ENCODE peak calls at places on chromosomes 11 and 22, in four cellular contexts. R is K562, H is GM12878, Z is HepG2. Y is an unnamed sample.

GRCh38 chr11:64743591-64744543 is at the start of gene RASGRP2:
- DNase-seq in H (no peak), Z (peak; percentile 28), R (peak; percentile 74), Y (peak; percentile 85)

GRCh38 chr11:27718853-27719574 is 18.8 kb upstream of the BDNF start:
- DNase-seq in Z (no peak), R (no peak), H (no peak), Y (peak; percentile 72)

GRCh38 chr11:76803811-76804600 is 20.9 kb downstream of the TSKU start:
- DNase-seq in H (no peak), R (no peak), Z (no peak), Y (no peak)

GRCh38 chr11:34242037-34242625 is 115.7 kb downstream of the ABTB2 start:
- DNase-seq in Z (no peak), R (peak; percentile 87), H (no peak), Y (no peak)

GRCh38 chr22:42937164-42937854 is 77.6 kb downstream of the PACSIN2 start:
- DNase-seq in R (peak; percentile 42), Z (no peak), H (no peak), Y (no peak)

GRCh38 chr22:46674367-46674781 is 54.2 kb downstream of the GRAMD4 start:
- DNase-seq in R (no peak), Z (no peak), H (no peak), Y (no peak)

GRCh38 chr11:58856806-58857205 is 12.3 kb upstream of the GLYATL2 start:
- DNase-seq in H (no peak), R (no peak), Z (no peak), Y (no peak)

GRCh38 chr22:20405931-20406685 is 12.2 kb downstream of the ZNF74 start:
- DNase-seq in Z (no peak), H (no peak), R (no peak), Y (no peak)

GRCh38 chr22:27748355-27749168 is 53.0 kb downstream of the MN1 start:
- DNase-seq in R (no peak), H (no peak), Z (no peak), Y (peak; percentile 62)

GRCh38 chr22:23845661-23846469 is 7.1 kb upstream of the DERL3 start:
- DNase-seq in R (no peak), Z (no peak), H (no peak), Y (no peak)

GRCh38 chr11:69406060-69406459 is 75.4 kb upstream of the LINC01488 start:
- DNase-seq in H (no peak), R (no peak), Z (no peak), Y (no peak)

GRCh38 chr11:130576146-130576545 is 127.7 kb downstream of the ADAMTS15 start:
- DNase-seq in R (no peak), Z (no peak), H (no peak), Y (no peak)

GRCh38 chr22:32444068-32444467 is 20.2 kb downstream of the BPIFC start:
- DNase-seq in R (peak; percentile 32), Z (peak; percentile 37), H (no peak), Y (peak; percentile 34)

GRCh38 chr11:20022363-20023081 is 137.8 kb downstream of the DBX1 start:
- DNase-seq in R (no peak), H (no peak), Z (peak; percentile 79), Y (peak; percentile 61)

GRCh38 chr11:46898396-46899095 is 19.8 kb downstream of the LRP4 start:
- DNase-seq in H (no peak), Z (no peak), R (no peak), Y (no peak)

GRCh38 chr22:29700949-29701927 is 18.6 kb upstream of the CABP7 start:
- DNase-seq in H (no peak), R (peak; percentile 33), Z (peak; percentile 37), Y (peak; percentile 52)

GRCh38 chr11:118915396-118915795 is 10.3 kb downstream of the BCL9L start:
- DNase-seq in R (no peak), H (no peak), Z (no peak), Y (no peak)

GRCh38 chr11:93330446-93330984 is at the start of gene DEUP1:
- DNase-seq in Z (no peak), R (peak; percentile 83), H (no peak), Y (peak; percentile 50)

GRCh38 chr22:33163815-33164214 is 105.6 kb upstream of the SYN3 start:
- DNase-seq in R (no peak), H (no peak), Z (no peak), Y (no peak)

GRCh38 chr11:118358071-118358470 is 1.3 kb upstream of the UBE4A start:
- DNase-seq in R (no peak), Z (no peak), H (no peak), Y (no peak)

GRCh38 chr11:48170176-48170839 is 46.3 kb upstream of the OR4B1 start:
- DNase-seq in R (no peak), Z (no peak), H (no peak), Y (no peak)

GRCh38 chr22:27100789-27101188 is 443.4 kb downstream of the MIAT start:
- DNase-seq in Z (no peak), H (no peak), R (no peak), Y (peak; percentile 51)

GRCh38 chr11:57321388-57321995 is 3.3 kb downstream of the TNKS1BP1 start:
- DNase-seq in R (peak; percentile 51), H (no peak), Z (no peak), Y (no peak)

GRCh38 chr11:33135216-33135615 is 26.1 kb downstream of the CSTF3 start:
- DNase-seq in R (no peak), Z (no peak), H (no peak), Y (no peak)

GRCh38 chr22:23178512-23179254 is 1.6 kb upstream of the BCR start:
- DNase-seq in R (peak; percentile 69), H (no peak), Z (no peak), Y (peak; percentile 84)

GRCh38 chr11:70656293-70656692 is 258.0 kb downstream of the CTTN start:
- DNase-seq in H (no peak), R (no peak), Z (peak; percentile 12), Y (no peak)

GRCh38 chr11:95821640-95822039 is 31.3 kb downstream of the CEP57 start:
- DNase-seq in R (no peak), Z (no peak), H (no peak), Y (no peak)

GRCh38 chr11:9689721-9690120 is 25.8 kb downstream of the SWAP70 start:
- DNase-seq in Z (no peak), R (no peak), H (no peak), Y (no peak)

GRCh38 chr11:35013514-35014191 is 97.2 kb downstream of the PDHX start:
- DNase-seq in Z (no peak), R (no peak), H (no peak), Y (no peak)

GRCh38 chr11:117932987-117933386 is 3.8 kb upstream of the TMPRSS13 start:
- DNase-seq in Z (no peak), R (no peak), H (no peak), Y (no peak)

GRCh38 chr11:104352036-104352435 is 188.1 kb upstream of the PDGFD start:
- DNase-seq in R (no peak), Z (no peak), H (no peak), Y (no peak)

GRCh38 chr11:68213135-68213515 is at the start of gene KMT5B:
- DNase-seq in Z (no peak), R (no peak), H (no peak), Y (peak; percentile 61)

GRCh38 chr22:20438066-20438677 is 547 bp upstream of the SCARF2 start:
- DNase-seq in R (no peak), H (no peak), Z (no peak), Y (peak; percentile 55)

GRCh38 chr22:44325718-44326548 is 13.2 kb upstream of the SHISAL1 start:
- DNase-seq in Z (no peak), R (no peak), H (no peak), Y (no peak)

GRCh38 chr11:130327716-130328115 is 13.0 kb upstream of the ZBTB44 start:
- DNase-seq in H (no peak), Z (no peak), R (no peak), Y (no peak)

GRCh38 chr11:66207816-66208215 is 60.6 kb upstream of the RAB1B start:
- DNase-seq in R (no peak), H (no peak), Z (no peak), Y (no peak)

GRCh38 chr11:69906453-69906907 is 87.3 kb upstream of the FGF3 start:
- DNase-seq in R (no peak), Z (no peak), H (no peak), Y (no peak)

GRCh38 chr11:113387605-113388211 is at the start of gene ANKK1:
- DNase-seq in Z (no peak), R (peak; percentile 25), H (no peak), Y (peak; percentile 80)

GRCh38 chr11:80083561-80083960 is 642.7 kb upstream of the TENM4 start:
- DNase-seq in Z (no peak), H (no peak), R (no peak), Y (no peak)

GRCh38 chr11:86952933-86953637 is 2.1 kb downstream of the FZD4 start:
- DNase-seq in H (no peak), R (no peak), Z (no peak), Y (no peak)
- TF ChIP-seq CREM in H (no peak), R (no peak), Z (no peak), Y (no peak)

GRCh38 chr11:396948-397548 is 3.0 kb downstream of the PKP3 start:
- DNase-seq in H (no peak), R (no peak), Z (peak; percentile 63), Y (no peak)
- TF ChIP-seq USF2 in H (no peak), R (no peak), Z (no peak), Y (no peak)

DNA sequence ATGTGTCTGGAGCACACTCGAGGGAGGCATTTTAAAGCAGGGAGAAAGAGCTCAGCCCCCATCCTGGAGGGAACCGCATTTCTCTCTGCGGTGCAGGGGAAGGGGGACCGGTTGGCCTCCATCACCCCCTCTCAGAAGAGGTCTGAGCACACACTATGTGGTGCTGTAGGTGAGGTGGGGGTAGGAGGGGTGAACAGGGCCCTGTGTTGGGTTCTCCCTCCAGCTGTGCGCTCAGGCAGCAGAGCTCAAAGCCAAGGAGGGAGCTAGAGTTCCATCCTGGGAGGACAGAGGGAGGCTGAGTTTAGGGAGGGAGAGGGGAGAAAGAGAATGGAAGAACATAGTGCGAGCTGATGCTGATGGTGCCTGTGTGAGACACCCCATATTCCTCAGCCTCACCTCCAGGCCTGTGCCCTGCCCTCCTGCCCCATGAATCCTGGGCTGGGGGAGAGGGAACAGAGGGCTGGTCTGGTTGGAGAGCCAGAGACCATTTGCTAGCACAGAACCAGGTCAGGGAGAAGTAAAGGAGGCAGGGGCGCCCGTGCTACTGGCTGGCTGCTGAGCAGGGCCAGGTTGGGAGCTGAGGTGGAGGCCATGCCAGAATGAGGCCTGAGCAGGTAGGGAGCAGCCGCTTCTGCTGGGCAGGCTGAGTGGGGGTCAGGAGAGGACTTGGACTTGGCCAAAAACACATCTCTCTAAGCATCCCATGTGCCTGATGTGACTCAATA is 43.7 kb downstream of the ALX4 start:
- DNase-seq in Z (no peak), H (no peak), R (no peak), Y (no peak)
- TF ChIP-seq CREM in Z (no peak), H (no peak), R (no peak), Y (no peak)

GRCh38 chr11:121829159-121829643 is 286.8 kb downstream of the BLID start:
- DNase-seq in Z (no peak), R (no peak), H (no peak), Y (no peak)
- TF ChIP-seq USF2 in Z (no peak), R (no peak), H (no peak), Y (no peak)

Y was measured in WTC11.